ENCODE peak calls at places on chromosome X, in six cellular contexts. One of them, this sample, is unnamed.

GRCh38 chrX:78237127-78237526 is 90.3 kb downstream of the CYSLTR1 start:
- DNase-seq in stimulated activated CD4-positive, alpha-beta T cell treated with anti-CD3 and anti-CD28 coated beads, Interleukin-4, amount 100 ng/mL, for 1 hour: no peak
- DNase-seq in astrocyte of the spinal cord: no peak
- DNase-seq in NCI-H446 treated with DMSO at 0.1 percent for 48 hours: no peak
- DNase-seq in NCI-H187: no peak
- DNase-seq in C1 segment of cervical spinal cord: no peak
- DNase-seq in this sample: no peak

GRCh38 chrX:10483191-10483808 is 137.1 kb downstream of the MID1 start:
- DNase-seq in stimulated activated CD4-positive, alpha-beta T cell treated with anti-CD3 and anti-CD28 coated beads, Interleukin-4, amount 100 ng/mL, for 1 hour: no peak
- DNase-seq in astrocyte of the spinal cord: no peak
- DNase-seq in NCI-H446 treated with DMSO at 0.1 percent for 48 hours: no peak
- DNase-seq in NCI-H187: no peak
- DNase-seq in C1 segment of cervical spinal cord: no peak
- DNase-seq in this sample: no peak

GRCh38 chrX:78527263-78527662 is 131.9 kb downstream of the RTL3 start:
- DNase-seq in stimulated activated CD4-positive, alpha-beta T cell treated with anti-CD3 and anti-CD28 coated beads, Interleukin-4, amount 100 ng/mL, for 1 hour: peak
- DNase-seq in astrocyte of the spinal cord: peak
- DNase-seq in NCI-H446 treated with DMSO at 0.1 percent for 48 hours: no peak
- DNase-seq in NCI-H187: no peak
- DNase-seq in C1 segment of cervical spinal cord: no peak
- DNase-seq in this sample: no peak

GRCh38 chrX:10011261-10011931 is 44.2 kb downstream of the CLDN34 start:
- DNase-seq in stimulated activated CD4-positive, alpha-beta T cell treated with anti-CD3 and anti-CD28 coated beads, Interleukin-4, amount 100 ng/mL, for 1 hour: no peak
- DNase-seq in astrocyte of the spinal cord: no peak
- DNase-seq in NCI-H446 treated with DMSO at 0.1 percent for 48 hours: no peak
- DNase-seq in NCI-H187: no peak
- DNase-seq in C1 segment of cervical spinal cord: no peak
- DNase-seq in this sample: peak

GRCh38 chrX:45751156-45751555 is 550.5 kb upstream of the DIPK2B start:
- DNase-seq in stimulated activated CD4-positive, alpha-beta T cell treated with anti-CD3 and anti-CD28 coated beads, Interleukin-4, amount 100 ng/mL, for 1 hour: no peak
- DNase-seq in astrocyte of the spinal cord: no peak
- DNase-seq in NCI-H446 treated with DMSO at 0.1 percent for 48 hours: no peak
- DNase-seq in NCI-H187: no peak
- DNase-seq in C1 segment of cervical spinal cord: no peak
- DNase-seq in this sample: no peak

GRCh38 chrX:135596495-135596894 is 76.0 kb downstream of the INTS6L start:
- DNase-seq in stimulated activated CD4-positive, alpha-beta T cell treated with anti-CD3 and anti-CD28 coated beads, Interleukin-4, amount 100 ng/mL, for 1 hour: peak
- DNase-seq in astrocyte of the spinal cord: peak
- DNase-seq in NCI-H446 treated with DMSO at 0.1 percent for 48 hours: no peak
- DNase-seq in NCI-H187: no peak
- DNase-seq in C1 segment of cervical spinal cord: no peak
- DNase-seq in this sample: peak

GRCh38 chrX:2608638-2609430 is 82.3 kb upstream of the CD99 start:
- DNase-seq in stimulated activated CD4-positive, alpha-beta T cell treated with anti-CD3 and anti-CD28 coated beads, Interleukin-4, amount 100 ng/mL, for 1 hour: peak
- DNase-seq in astrocyte of the spinal cord: peak
- DNase-seq in NCI-H446 treated with DMSO at 0.1 percent for 48 hours: no peak
- DNase-seq in NCI-H187: no peak
- DNase-seq in C1 segment of cervical spinal cord: no peak
- DNase-seq in this sample: peak

GRCh38 chrX:20361890-20362262 is 95.2 kb upstream of the RPS6KA3 start:
- DNase-seq in stimulated activated CD4-positive, alpha-beta T cell treated with anti-CD3 and anti-CD28 coated beads, Interleukin-4, amount 100 ng/mL, for 1 hour: no peak
- DNase-seq in astrocyte of the spinal cord: peak
- DNase-seq in NCI-H446 treated with DMSO at 0.1 percent for 48 hours: no peak
- DNase-seq in NCI-H187: no peak
- DNase-seq in C1 segment of cervical spinal cord: no peak
- DNase-seq in this sample: peak

GRCh38 chrX:131571348-131571747 is 27.5 kb downstream of the OR13H1 start:
- DNase-seq in stimulated activated CD4-positive, alpha-beta T cell treated with anti-CD3 and anti-CD28 coated beads, Interleukin-4, amount 100 ng/mL, for 1 hour: no peak
- DNase-seq in astrocyte of the spinal cord: no peak
- DNase-seq in NCI-H446 treated with DMSO at 0.1 percent for 48 hours: no peak
- DNase-seq in NCI-H187: no peak
- DNase-seq in C1 segment of cervical spinal cord: no peak
- DNase-seq in this sample: no peak

GRCh38 chrX:40247848-40248622 is 150.3 kb upstream of the BCOR start:
- DNase-seq in stimulated activated CD4-positive, alpha-beta T cell treated with anti-CD3 and anti-CD28 coated beads, Interleukin-4, amount 100 ng/mL, for 1 hour: no peak
- DNase-seq in astrocyte of the spinal cord: no peak
- DNase-seq in NCI-H446 treated with DMSO at 0.1 percent for 48 hours: no peak
- DNase-seq in NCI-H187: no peak
- DNase-seq in C1 segment of cervical spinal cord: no peak
- DNase-seq in this sample: no peak

GRCh38 chrX:20128678-20129077 is 12.0 kb upstream of the MAP7D2 start:
- DNase-seq in stimulated activated CD4-positive, alpha-beta T cell treated with anti-CD3 and anti-CD28 coated beads, Interleukin-4, amount 100 ng/mL, for 1 hour: no peak
- DNase-seq in astrocyte of the spinal cord: no peak
- DNase-seq in NCI-H446 treated with DMSO at 0.1 percent for 48 hours: no peak
- DNase-seq in NCI-H187: no peak
- DNase-seq in C1 segment of cervical spinal cord: no peak
- DNase-seq in this sample: no peak

GRCh38 chrX:115898382-115899001 is 272.1 kb upstream of the AGTR2 start:
- DNase-seq in stimulated activated CD4-positive, alpha-beta T cell treated with anti-CD3 and anti-CD28 coated beads, Interleukin-4, amount 100 ng/mL, for 1 hour: no peak
- DNase-seq in astrocyte of the spinal cord: peak
- DNase-seq in NCI-H446 treated with DMSO at 0.1 percent for 48 hours: peak
- DNase-seq in NCI-H187: peak
- DNase-seq in C1 segment of cervical spinal cord: peak
- DNase-seq in this sample: peak

GRCh38 chrX:102659790-102660757 is 8.8 kb downstream of the GPRASP1 start:
- DNase-seq in stimulated activated CD4-positive, alpha-beta T cell treated with anti-CD3 and anti-CD28 coated beads, Interleukin-4, amount 100 ng/mL, for 1 hour: peak
- DNase-seq in astrocyte of the spinal cord: peak
- DNase-seq in NCI-H446 treated with DMSO at 0.1 percent for 48 hours: peak
- DNase-seq in NCI-H187: peak
- DNase-seq in C1 segment of cervical spinal cord: peak
- DNase-seq in this sample: peak

GRCh38 chrX:33968611-33969010 is 163.5 kb downstream of the FAM47A start:
- DNase-seq in stimulated activated CD4-positive, alpha-beta T cell treated with anti-CD3 and anti-CD28 coated beads, Interleukin-4, amount 100 ng/mL, for 1 hour: no peak
- DNase-seq in astrocyte of the spinal cord: no peak
- DNase-seq in NCI-H446 treated with DMSO at 0.1 percent for 48 hours: no peak
- DNase-seq in NCI-H187: no peak
- DNase-seq in C1 segment of cervical spinal cord: no peak
- DNase-seq in this sample: no peak

GRCh38 chrX:333611-334311 is 15.2 kb upstream of the GTPBP6 start:
- DNase-seq in stimulated activated CD4-positive, alpha-beta T cell treated with anti-CD3 and anti-CD28 coated beads, Interleukin-4, amount 100 ng/mL, for 1 hour: no peak
- DNase-seq in astrocyte of the spinal cord: no peak
- DNase-seq in NCI-H446 treated with DMSO at 0.1 percent for 48 hours: no peak
- DNase-seq in NCI-H187: no peak
- DNase-seq in C1 segment of cervical spinal cord: no peak
- DNase-seq in this sample: no peak

GRCh38 chrX:100409316-100410082 is 574 bp downstream of the PCDH19 start:
- DNase-seq in stimulated activated CD4-positive, alpha-beta T cell treated with anti-CD3 and anti-CD28 coated beads, Interleukin-4, amount 100 ng/mL, for 1 hour: no peak
- DNase-seq in astrocyte of the spinal cord: no peak
- DNase-seq in NCI-H446 treated with DMSO at 0.1 percent for 48 hours: no peak
- DNase-seq in NCI-H187: no peak
- DNase-seq in C1 segment of cervical spinal cord: no peak
- DNase-seq in this sample: no peak

GRCh38 chrX:139538907-139539593 is 8.5 kb downstream of the F9 start:
- DNase-seq in stimulated activated CD4-positive, alpha-beta T cell treated with anti-CD3 and anti-CD28 coated beads, Interleukin-4, amount 100 ng/mL, for 1 hour: no peak
- DNase-seq in astrocyte of the spinal cord: peak
- DNase-seq in NCI-H446 treated with DMSO at 0.1 percent for 48 hours: no peak
- DNase-seq in NCI-H187: no peak
- DNase-seq in C1 segment of cervical spinal cord: no peak
- DNase-seq in this sample: no peak

GRCh38 chrX:12814434-12814833 is 23.2 kb downstream of the PRPS2 start:
- DNase-seq in stimulated activated CD4-positive, alpha-beta T cell treated with anti-CD3 and anti-CD28 coated beads, Interleukin-4, amount 100 ng/mL, for 1 hour: peak
- DNase-seq in astrocyte of the spinal cord: peak
- DNase-seq in NCI-H446 treated with DMSO at 0.1 percent for 48 hours: no peak
- DNase-seq in NCI-H187: no peak
- DNase-seq in C1 segment of cervical spinal cord: no peak
- DNase-seq in this sample: peak

GRCh38 chrX:69195810-69196209 is 30.6 kb upstream of the PJA1 start:
- DNase-seq in stimulated activated CD4-positive, alpha-beta T cell treated with anti-CD3 and anti-CD28 coated beads, Interleukin-4, amount 100 ng/mL, for 1 hour: no peak
- DNase-seq in astrocyte of the spinal cord: no peak
- DNase-seq in NCI-H446 treated with DMSO at 0.1 percent for 48 hours: no peak
- DNase-seq in NCI-H187: no peak
- DNase-seq in C1 segment of cervical spinal cord: no peak
- DNase-seq in this sample: no peak

GRCh38 chrX:21960569-21960968 is 20.1 kb downstream of the SMS start:
- DNase-seq in stimulated activated CD4-positive, alpha-beta T cell treated with anti-CD3 and anti-CD28 coated beads, Interleukin-4, amount 100 ng/mL, for 1 hour: no peak
- DNase-seq in astrocyte of the spinal cord: no peak
- DNase-seq in NCI-H446 treated with DMSO at 0.1 percent for 48 hours: no peak
- DNase-seq in NCI-H187: no peak
- DNase-seq in C1 segment of cervical spinal cord: no peak
- DNase-seq in this sample: no peak

GRCh38 chrX:136143714-136144113 is 3.6 kb upstream of the FHL1 start:
- DNase-seq in stimulated activated CD4-positive, alpha-beta T cell treated with anti-CD3 and anti-CD28 coated beads, Interleukin-4, amount 100 ng/mL, for 1 hour: no peak
- DNase-seq in astrocyte of the spinal cord: no peak
- DNase-seq in NCI-H446 treated with DMSO at 0.1 percent for 48 hours: no peak
- DNase-seq in NCI-H187: no peak
- DNase-seq in C1 segment of cervical spinal cord: no peak
- DNase-seq in this sample: no peak

GRCh38 chrX:45807572-45808425 is 607.1 kb upstream of the DIPK2B start:
- DNase-seq in stimulated activated CD4-positive, alpha-beta T cell treated with anti-CD3 and anti-CD28 coated beads, Interleukin-4, amount 100 ng/mL, for 1 hour: no peak
- DNase-seq in astrocyte of the spinal cord: peak
- DNase-seq in NCI-H446 treated with DMSO at 0.1 percent for 48 hours: no peak
- DNase-seq in NCI-H187: no peak
- DNase-seq in C1 segment of cervical spinal cord: no peak
- DNase-seq in this sample: peak

GRCh38 chrX:10159069-10159468 is 2.3 kb downstream of the CLCN4 start:
- DNase-seq in stimulated activated CD4-positive, alpha-beta T cell treated with anti-CD3 and anti-CD28 coated beads, Interleukin-4, amount 100 ng/mL, for 1 hour: no peak
- DNase-seq in astrocyte of the spinal cord: no peak
- DNase-seq in NCI-H446 treated with DMSO at 0.1 percent for 48 hours: no peak
- DNase-seq in NCI-H187: no peak
- DNase-seq in C1 segment of cervical spinal cord: no peak
- DNase-seq in this sample: peak

GRCh38 chrX:129145898-129146297 is 377.4 kb downstream of the SMARCA1 start:
- DNase-seq in stimulated activated CD4-positive, alpha-beta T cell treated with anti-CD3 and anti-CD28 coated beads, Interleukin-4, amount 100 ng/mL, for 1 hour: no peak
- DNase-seq in astrocyte of the spinal cord: no peak
- DNase-seq in NCI-H446 treated with DMSO at 0.1 percent for 48 hours: no peak
- DNase-seq in NCI-H187: no peak
- DNase-seq in C1 segment of cervical spinal cord: no peak
- DNase-seq in this sample: no peak

GRCh38 chrX:49310371-49310770 is 6.9 kb downstream of the GAGE10 start:
- DNase-seq in stimulated activated CD4-positive, alpha-beta T cell treated with anti-CD3 and anti-CD28 coated beads, Interleukin-4, amount 100 ng/mL, for 1 hour: no peak
- DNase-seq in astrocyte of the spinal cord: no peak
- DNase-seq in NCI-H446 treated with DMSO at 0.1 percent for 48 hours: no peak
- DNase-seq in NCI-H187: no peak
- DNase-seq in C1 segment of cervical spinal cord: no peak
- DNase-seq in this sample: peak

GRCh38 chrX:109475174-109475891 is 6.6 kb downstream of the GUCY2F start:
- DNase-seq in stimulated activated CD4-positive, alpha-beta T cell treated with anti-CD3 and anti-CD28 coated beads, Interleukin-4, amount 100 ng/mL, for 1 hour: no peak
- DNase-seq in astrocyte of the spinal cord: peak
- DNase-seq in NCI-H446 treated with DMSO at 0.1 percent for 48 hours: peak
- DNase-seq in NCI-H187: peak
- DNase-seq in C1 segment of cervical spinal cord: peak
- DNase-seq in this sample: peak

This sample was measured in mesendoderm.